ENCODE peak calls at places on chromosomes 7 and 10, in six cellular contexts. G, K, P, H, J and U are unnamed samples.

GRCh38 chr10:78176320-78177012 is 142.8 kb downstream of the RPS24 start:
- DNase-seq in G (no peak), K (no peak), P (no peak), H (no peak), J (no peak), U (no peak)

GRCh38 chr10:51291961-51292360 is 217.7 kb downstream of the PRKG1 start:
- DNase-seq in G (no peak), K (no peak), P (no peak), H (no peak), J (no peak), U (no peak)

GRCh38 chr10:79418886-79419595 is 26.4 kb downstream of the ZCCHC24 start:
- DNase-seq in G (no peak), K (no peak), P (no peak), H (no peak), J (no peak), U (no peak)

GRCh38 chr10:31739759-31740158 is 188.9 kb downstream of the ARHGAP12 start:
- DNase-seq in G (no peak), K (peak), P (no peak), H (no peak), J (no peak), U (no peak)

GRCh38 chr10:17214991-17215781 is 12.9 kb upstream of the VIM start:
- DNase-seq in G (no peak), K (peak), P (no peak), H (no peak), J (no peak), U (peak)

GRCh38 chr10:52420656-52421055 is 106.6 kb downstream of the DKK1 start:
- DNase-seq in G (no peak), K (peak), P (no peak), H (no peak), J (no peak), U (peak)

GRCh38 chr7:135147899-135148721 is at the start of gene TMEM140:
- DNase-seq in G (no peak), K (peak), P (peak), H (no peak), J (peak), U (peak)

GRCh38 chr10:110429301-110429700 is 68.4 kb upstream of the DUSP5 start:
- DNase-seq in G (no peak), K (no peak), P (no peak), H (no peak), J (no peak), U (no peak)

GRCh38 chr10:23197416-23197861 is 5.3 kb downstream of the PTF1A start:
- DNase-seq in G (peak), K (no peak), P (no peak), H (no peak), J (no peak), U (no peak)

GRCh38 chr7:141979611-141980010 is 6.0 kb upstream of the TAS2R38 start:
- DNase-seq in G (no peak), K (no peak), P (no peak), H (no peak), J (peak), U (peak)